ENCODE peak calls at places on chromosomes 2 and 18, in seven cellular contexts. One of them, this sample, is unnamed.

GRCh38 chr2:157784169-157784822 is 91.8 kb downstream of the ACVR1 start:
- DNase-seq in choroid plexus epithelial cell: peak; percentile 68
- DNase-seq in endothelial cell: no peak
- DNase-seq in GM10248: no peak
- DNase-seq in NB4: no peak
- DNase-seq in dorsolateral prefrontal cortex: peak; percentile 56
- DNase-seq in left lung: peak; percentile 73
- DNase-seq in this sample: peak; percentile 44

GRCh38 chr2:119856469-119856901 is 96.8 kb downstream of the PTPN4 start:
- DNase-seq in endothelial cell: no peak
- DNase-seq in left lung: no peak
- DNase-seq in NB4: no peak
- DNase-seq in GM10248: no peak
- DNase-seq in choroid plexus epithelial cell: no peak
- DNase-seq in dorsolateral prefrontal cortex: no peak
- DNase-seq in this sample: no peak

GRCh38 chr18:9022397-9023170 is 79.9 kb upstream of the NDUFV2 start:
- DNase-seq in GM10248: no peak
- DNase-seq in choroid plexus epithelial cell: peak; percentile 50
- DNase-seq in endothelial cell: no peak
- DNase-seq in NB4: no peak
- DNase-seq in left lung: no peak
- DNase-seq in dorsolateral prefrontal cortex: no peak
- DNase-seq in this sample: peak; percentile 18

GRCh38 chr2:221502270-221502973 is 69.7 kb downstream of the EPHA4 start:
- DNase-seq in NB4: no peak
- DNase-seq in endothelial cell: no peak
- DNase-seq in left lung: no peak
- DNase-seq in GM10248: no peak
- DNase-seq in dorsolateral prefrontal cortex: no peak
- DNase-seq in choroid plexus epithelial cell: peak; percentile 46
- DNase-seq in this sample: peak; percentile 76

GRCh38 chr18:46061387-46061786 is 10.7 kb downstream of the PSTPIP2 start:
- DNase-seq in NB4: no peak
- DNase-seq in endothelial cell: no peak
- DNase-seq in left lung: no peak
- DNase-seq in dorsolateral prefrontal cortex: no peak
- DNase-seq in GM10248: no peak
- DNase-seq in choroid plexus epithelial cell: no peak
- DNase-seq in this sample: no peak

GRCh38 chr2:135226961-135227360 is 174.9 kb downstream of the RAB3GAP1 start:
- DNase-seq in left lung: no peak
- DNase-seq in GM10248: no peak
- DNase-seq in endothelial cell: no peak
- DNase-seq in dorsolateral prefrontal cortex: no peak
- DNase-seq in choroid plexus epithelial cell: no peak
- DNase-seq in NB4: no peak
- DNase-seq in this sample: peak; percentile 19

GRCh38 chr2:223001831-223002230 is 50.2 kb upstream of the KCNE4 start:
- DNase-seq in dorsolateral prefrontal cortex: no peak
- DNase-seq in GM10248: no peak
- DNase-seq in NB4: no peak
- DNase-seq in endothelial cell: no peak
- DNase-seq in left lung: no peak
- DNase-seq in choroid plexus epithelial cell: peak; percentile 22
- DNase-seq in this sample: no peak

GRCh38 chr2:61443342-61444041 is 27.4 kb downstream of the USP34 start:
- DNase-seq in GM10248: peak; percentile 49
- DNase-seq in NB4: peak; percentile 32
- DNase-seq in choroid plexus epithelial cell: no peak
- DNase-seq in dorsolateral prefrontal cortex: no peak
- DNase-seq in left lung: no peak
- DNase-seq in endothelial cell: no peak
- DNase-seq in this sample: no peak

GRCh38 chr2:235391964-235392615 is 101.8 kb upstream of the AGAP1 start:
- DNase-seq in choroid plexus epithelial cell: no peak
- DNase-seq in left lung: no peak
- DNase-seq in endothelial cell: no peak
- DNase-seq in dorsolateral prefrontal cortex: no peak
- DNase-seq in NB4: no peak
- DNase-seq in GM10248: no peak
- DNase-seq in this sample: no peak

GRCh38 chr2:37625781-37626548 is 45.5 kb downstream of the CDC42EP3 start:
- DNase-seq in choroid plexus epithelial cell: no peak
- DNase-seq in dorsolateral prefrontal cortex: no peak
- DNase-seq in endothelial cell: no peak
- DNase-seq in GM10248: no peak
- DNase-seq in left lung: no peak
- DNase-seq in NB4: no peak
- DNase-seq in this sample: peak; percentile 38

GRCh38 chr18:74902170-74902465 is 304.4 kb downstream of the ZNF407 start:
- DNase-seq in endothelial cell: no peak
- DNase-seq in dorsolateral prefrontal cortex: no peak
- DNase-seq in NB4: no peak
- DNase-seq in GM10248: no peak
- DNase-seq in left lung: peak; percentile 37
- DNase-seq in choroid plexus epithelial cell: no peak
- DNase-seq in this sample: no peak

DNA sequence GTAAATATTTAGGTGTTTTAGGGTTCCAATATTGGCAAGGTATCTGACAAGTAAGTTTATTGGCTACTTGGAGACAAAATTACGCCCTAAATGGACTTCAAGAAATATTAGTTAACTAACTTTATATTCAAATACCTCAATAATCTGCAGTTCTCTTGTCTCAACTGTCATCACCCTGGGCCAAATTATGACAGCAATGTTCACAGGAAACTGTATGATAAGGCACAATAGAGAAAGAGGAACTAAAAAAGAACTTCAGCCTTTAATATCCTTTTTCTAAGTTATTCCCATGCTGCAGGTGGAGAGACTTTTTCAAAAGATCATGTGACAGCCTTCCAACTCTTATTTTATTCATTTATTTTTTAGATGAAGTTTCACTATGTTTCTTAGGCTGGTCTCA is 210.7 kb downstream of the TGIF1 start:
- DNase-seq in GM10248: no peak
- DNase-seq in NB4: peak; percentile 71
- DNase-seq in dorsolateral prefrontal cortex: no peak
- DNase-seq in endothelial cell: no peak
- DNase-seq in choroid plexus epithelial cell: no peak
- DNase-seq in left lung: no peak
- DNase-seq in this sample: no peak
- TF ChIP-seq CTCF in GM10248: no peak
- TF ChIP-seq CTCF in NB4: no peak
- TF ChIP-seq CTCF in dorsolateral prefrontal cortex: no peak
- TF ChIP-seq CTCF in endothelial cell: no peak
- TF ChIP-seq CTCF in choroid plexus epithelial cell: no peak
- TF ChIP-seq CTCF in left lung: no peak
- TF ChIP-seq CTCF in this sample: no peak

DNA sequence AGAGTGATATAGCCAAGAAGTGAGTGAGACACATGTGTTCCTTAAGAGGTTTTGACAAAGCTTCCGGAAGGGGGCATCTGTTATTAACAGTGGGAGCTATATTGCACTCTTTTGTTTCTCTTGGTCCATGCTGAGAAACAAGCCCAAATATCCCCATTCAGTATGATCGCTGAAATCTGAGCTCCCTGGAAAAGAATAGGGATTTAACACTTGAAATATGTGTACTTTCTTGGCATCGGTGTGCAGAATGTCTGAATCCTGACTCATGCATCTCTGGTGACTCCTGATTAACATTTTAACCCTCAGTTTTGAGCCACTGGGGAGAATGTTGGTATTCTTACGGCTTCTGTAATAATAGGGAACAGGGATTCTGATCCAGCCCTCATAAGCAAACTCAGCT is 448.1 kb downstream of the TSN start:
- DNase-seq in dorsolateral prefrontal cortex: no peak
- DNase-seq in left lung: no peak
- DNase-seq in GM10248: no peak
- DNase-seq in NB4: no peak
- DNase-seq in choroid plexus epithelial cell: peak; percentile 44
- DNase-seq in endothelial cell: no peak
- DNase-seq in this sample: peak; percentile 64
- TF ChIP-seq CTCF in dorsolateral prefrontal cortex: no peak
- TF ChIP-seq CTCF in left lung: no peak
- TF ChIP-seq CTCF in GM10248: no peak
- TF ChIP-seq CTCF in NB4: no peak
- TF ChIP-seq CTCF in choroid plexus epithelial cell: peak; percentile 1
- TF ChIP-seq CTCF in endothelial cell: no peak
- TF ChIP-seq CTCF in this sample: no peak

GRCh38 chr18:23320709-23321236 is 132.3 kb upstream of the RIOK3 start:
- DNase-seq in choroid plexus epithelial cell: no peak
- DNase-seq in endothelial cell: no peak
- DNase-seq in left lung: no peak
- DNase-seq in dorsolateral prefrontal cortex: no peak
- DNase-seq in GM10248: no peak
- DNase-seq in NB4: no peak
- DNase-seq in this sample: no peak
- TF ChIP-seq CTCF in choroid plexus epithelial cell: no peak
- TF ChIP-seq CTCF in endothelial cell: no peak
- TF ChIP-seq CTCF in left lung: no peak
- TF ChIP-seq CTCF in dorsolateral prefrontal cortex: no peak
- TF ChIP-seq CTCF in GM10248: no peak
- TF ChIP-seq CTCF in NB4: no peak
- TF ChIP-seq CTCF in this sample: no peak

GRCh38 chr2:64562148-64562784 is 38.1 kb downstream of the AFTPH start:
- DNase-seq in choroid plexus epithelial cell: peak; percentile 48
- DNase-seq in dorsolateral prefrontal cortex: no peak
- DNase-seq in left lung: no peak
- DNase-seq in GM10248: no peak
- DNase-seq in endothelial cell: no peak
- DNase-seq in NB4: peak; percentile 32
- DNase-seq in this sample: peak; percentile 30
- TF ChIP-seq CTCF in choroid plexus epithelial cell: peak; percentile 44
- TF ChIP-seq CTCF in dorsolateral prefrontal cortex: peak; percentile 48
- TF ChIP-seq CTCF in left lung: no peak
- TF ChIP-seq CTCF in GM10248: peak; percentile 36
- TF ChIP-seq CTCF in endothelial cell: peak; percentile 20
- TF ChIP-seq CTCF in NB4: peak; percentile 9
- TF ChIP-seq CTCF in this sample: peak; percentile 7

GRCh38 chr2:85718006-85718391 is 23.8 kb downstream of the GNLY start:
- DNase-seq in GM10248: no peak
- DNase-seq in left lung: no peak
- DNase-seq in NB4: peak; percentile 51
- DNase-seq in dorsolateral prefrontal cortex: no peak
- DNase-seq in endothelial cell: no peak
- DNase-seq in choroid plexus epithelial cell: peak; percentile 48
- DNase-seq in this sample: no peak
- TF ChIP-seq CTCF in GM10248: no peak
- TF ChIP-seq CTCF in left lung: no peak
- TF ChIP-seq CTCF in NB4: no peak
- TF ChIP-seq CTCF in dorsolateral prefrontal cortex: no peak
- TF ChIP-seq CTCF in endothelial cell: no peak
- TF ChIP-seq CTCF in choroid plexus epithelial cell: peak; percentile 34
- TF ChIP-seq CTCF in this sample: no peak

GRCh38 chr18:68839701-68840100 is 41.8 kb downstream of the CCDC102B start:
- DNase-seq in endothelial cell: no peak
- DNase-seq in left lung: no peak
- DNase-seq in dorsolateral prefrontal cortex: no peak
- DNase-seq in GM10248: no peak
- DNase-seq in choroid plexus epithelial cell: no peak
- DNase-seq in NB4: no peak
- DNase-seq in this sample: no peak

GRCh38 chr18:68840554-68841263 is 42.8 kb downstream of the CCDC102B start:
- DNase-seq in NB4: peak; percentile 66
- DNase-seq in GM10248: no peak
- DNase-seq in dorsolateral prefrontal cortex: no peak
- DNase-seq in choroid plexus epithelial cell: peak; percentile 95
- DNase-seq in endothelial cell: no peak
- DNase-seq in left lung: no peak
- DNase-seq in this sample: peak; percentile 95

GRCh38 chr18:68841301-68841700 is 43.4 kb downstream of the CCDC102B start:
- DNase-seq in GM10248: no peak
- DNase-seq in dorsolateral prefrontal cortex: no peak
- DNase-seq in choroid plexus epithelial cell: peak; percentile 47
- DNase-seq in NB4: no peak
- DNase-seq in left lung: no peak
- DNase-seq in endothelial cell: no peak
- DNase-seq in this sample: no peak

GRCh38 chr18:68847219-68847860 is 49.5 kb downstream of the CCDC102B start:
- DNase-seq in GM10248: no peak
- DNase-seq in endothelial cell: no peak
- DNase-seq in dorsolateral prefrontal cortex: no peak
- DNase-seq in choroid plexus epithelial cell: peak; percentile 71
- DNase-seq in NB4: peak; percentile 26
- DNase-seq in left lung: no peak
- DNase-seq in this sample: peak; percentile 66

DNA sequence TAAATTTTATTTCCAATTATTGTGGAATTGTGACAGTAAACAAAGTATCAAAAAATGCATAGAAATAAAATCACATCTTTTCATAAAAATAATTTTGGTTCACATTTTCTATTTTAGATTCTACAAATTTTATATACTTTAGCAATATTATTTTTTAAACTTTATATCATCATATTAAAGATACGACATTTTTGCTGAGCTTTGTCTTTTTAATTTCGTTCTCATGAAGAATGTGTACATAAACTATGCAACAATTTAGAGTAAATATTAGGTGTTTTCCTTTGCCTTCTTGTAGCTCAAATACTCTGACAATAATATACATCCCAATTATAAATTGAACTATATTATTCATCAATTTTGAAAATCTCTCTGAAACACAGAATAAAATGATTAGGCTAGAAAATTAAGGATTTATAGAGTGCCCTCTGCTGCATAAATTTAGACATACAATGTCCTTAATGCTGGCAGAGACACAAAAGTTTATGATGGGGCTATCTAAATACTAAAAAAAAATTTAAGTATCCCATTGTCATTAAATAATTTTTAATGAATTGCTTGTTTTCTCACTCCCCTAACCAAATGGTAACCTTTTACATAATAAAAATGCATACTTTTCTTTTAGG is 45.7 kb downstream of the CCDC102B start:
- DNase-seq in left lung: no peak
- DNase-seq in choroid plexus epithelial cell: peak; percentile 25
- DNase-seq in NB4: no peak
- DNase-seq in endothelial cell: no peak
- DNase-seq in dorsolateral prefrontal cortex: no peak
- DNase-seq in GM10248: no peak
- DNase-seq in this sample: peak; percentile 15
- TF ChIP-seq CTCF in left lung: no peak
- TF ChIP-seq CTCF in choroid plexus epithelial cell: peak; percentile 43
- TF ChIP-seq CTCF in NB4: no peak
- TF ChIP-seq CTCF in endothelial cell: no peak
- TF ChIP-seq CTCF in dorsolateral prefrontal cortex: no peak
- TF ChIP-seq CTCF in GM10248: no peak
- TF ChIP-seq CTCF in this sample: peak; percentile 35

GRCh38 chr2:72004976-72005375 is 142.7 kb downstream of the CYP26B1 start:
- DNase-seq in choroid plexus epithelial cell: no peak
- DNase-seq in endothelial cell: no peak
- DNase-seq in NB4: no peak
- DNase-seq in left lung: peak; percentile 28
- DNase-seq in GM10248: no peak
- DNase-seq in dorsolateral prefrontal cortex: no peak
- DNase-seq in this sample: no peak
- TF ChIP-seq CTCF in choroid plexus epithelial cell: no peak
- TF ChIP-seq CTCF in endothelial cell: no peak
- TF ChIP-seq CTCF in NB4: no peak
- TF ChIP-seq CTCF in left lung: no peak
- TF ChIP-seq CTCF in GM10248: no peak
- TF ChIP-seq CTCF in dorsolateral prefrontal cortex: no peak
- TF ChIP-seq CTCF in this sample: no peak

This sample was measured in fibroblast of the aortic adventitia.